ENCODE peak calls at places on chromosomes 6 and 20, in seven cellular contexts. One of them, this sample, is unnamed. For H3K4me1, the result is how much of the 10 kb centered on the place peaks cover.

GRCh38 chr6:134309227-134309626 is 8.7 kb downstream of the SGK1 start:
- DNase-seq in psoas muscle: no peak
- DNase-seq in NT2/D1: no peak
- DNase-seq in A549: no peak
- DNase-seq in uterus: no peak
- DNase-seq in heart right ventricle: no peak
- DNase-seq in transverse colon: no peak
- DNase-seq in this sample: no peak

GRCh38 chr6:13927203-13927602 is 2.5 kb downstream of the RNF182 start:
- DNase-seq in heart right ventricle: no peak
- DNase-seq in uterus: no peak
- DNase-seq in A549: peak
- DNase-seq in psoas muscle: no peak
- DNase-seq in transverse colon: no peak
- DNase-seq in NT2/D1: no peak
- DNase-seq in this sample: no peak

GRCh38 chr6:16725145-16725864 is 36.0 kb downstream of the ATXN1 start:
- DNase-seq in psoas muscle: no peak
- DNase-seq in heart right ventricle: no peak
- DNase-seq in transverse colon: no peak
- DNase-seq in uterus: no peak
- DNase-seq in A549: no peak
- DNase-seq in NT2/D1: no peak
- DNase-seq in this sample: no peak

GRCh38 chr6:17173071-17173470 is 71.2 kb downstream of the STMND1 start:
- DNase-seq in uterus: no peak
- DNase-seq in heart right ventricle: no peak
- DNase-seq in NT2/D1: no peak
- DNase-seq in psoas muscle: no peak
- DNase-seq in A549: no peak
- DNase-seq in transverse colon: no peak
- DNase-seq in this sample: no peak

GRCh38 chr6:53233309-53233708 is 84.7 kb upstream of the GCM1 start:
- DNase-seq in uterus: no peak
- DNase-seq in A549: no peak
- DNase-seq in transverse colon: no peak
- DNase-seq in psoas muscle: no peak
- DNase-seq in heart right ventricle: no peak
- DNase-seq in NT2/D1: no peak
- DNase-seq in this sample: no peak

GRCh38 chr6:164099535-164099982 is 685.0 kb downstream of the QKI start:
- DNase-seq in uterus: no peak
- DNase-seq in psoas muscle: peak
- DNase-seq in A549: no peak
- DNase-seq in transverse colon: no peak
- DNase-seq in NT2/D1: no peak
- DNase-seq in heart right ventricle: no peak
- DNase-seq in this sample: no peak

GRCh38 chr6:1904494-1904854 is 294.8 kb downstream of the FOXC1 start:
- DNase-seq in A549: no peak
- DNase-seq in transverse colon: no peak
- DNase-seq in psoas muscle: no peak
- DNase-seq in heart right ventricle: no peak
- DNase-seq in uterus: no peak
- DNase-seq in NT2/D1: no peak
- DNase-seq in this sample: no peak

GRCh38 chr20:44187763-44188709 is 1.0 kb upstream of the JPH2 start:
- DNase-seq in psoas muscle: peak
- DNase-seq in uterus: peak
- DNase-seq in heart right ventricle: no peak
- DNase-seq in NT2/D1: no peak
- DNase-seq in transverse colon: no peak
- DNase-seq in A549: no peak
- DNase-seq in this sample: no peak

GRCh38 chr6:148737806-148738205 is 9.0 kb upstream of the UST start:
- DNase-seq in uterus: no peak
- DNase-seq in transverse colon: no peak
- DNase-seq in NT2/D1: no peak
- DNase-seq in heart right ventricle: no peak
- DNase-seq in psoas muscle: no peak
- DNase-seq in A549: no peak
- DNase-seq in this sample: no peak

GRCh38 chr20:58271596-58272460 is 37.7 kb upstream of the RAB22A start:
- DNase-seq in transverse colon: no peak
- DNase-seq in heart right ventricle: no peak
- DNase-seq in uterus: no peak
- DNase-seq in psoas muscle: no peak
- DNase-seq in NT2/D1: no peak
- DNase-seq in A549: no peak
- DNase-seq in this sample: no peak

GRCh38 chr6:148969679-148970078 is 222.8 kb downstream of the UST start:
- DNase-seq in uterus: no peak
- DNase-seq in A549: no peak
- DNase-seq in heart right ventricle: peak
- DNase-seq in transverse colon: peak
- DNase-seq in psoas muscle: peak
- DNase-seq in NT2/D1: no peak
- DNase-seq in this sample: no peak

GRCh38 chr20:38805502-38805957 is at the start of gene PPP1R16B:
- DNase-seq in A549: peak
- DNase-seq in heart right ventricle: peak
- DNase-seq in NT2/D1: peak
- DNase-seq in psoas muscle: peak
- DNase-seq in uterus: no peak
- DNase-seq in transverse colon: peak
- DNase-seq in this sample: peak

GRCh38 chr6:6660339-6661045 is 72.0 kb downstream of the LY86 start:
- DNase-seq in NT2/D1: no peak
- DNase-seq in A549: no peak
- DNase-seq in transverse colon: no peak
- DNase-seq in psoas muscle: no peak
- DNase-seq in uterus: no peak
- DNase-seq in heart right ventricle: no peak
- DNase-seq in this sample: no peak
- H3K4me1 ChIP-seq in NT2/D1: under half
- H3K4me1 ChIP-seq in A549: under half
- H3K4me1 ChIP-seq in transverse colon: under half
- H3K4me1 ChIP-seq in psoas muscle: under half
- H3K4me1 ChIP-seq in uterus: under half
- H3K4me1 ChIP-seq in heart right ventricle: half or more
- H3K4me1 ChIP-seq in this sample: under half

GRCh38 chr6:44248579-44248978 is 1.7 kb downstream of the HSP90AB1 start:
- DNase-seq in NT2/D1: no peak
- DNase-seq in transverse colon: no peak
- DNase-seq in heart right ventricle: no peak
- DNase-seq in psoas muscle: no peak
- DNase-seq in A549: no peak
- DNase-seq in uterus: no peak
- DNase-seq in this sample: no peak
- H3K4me3 ChIP-seq in NT2/D1: peak
- H3K4me3 ChIP-seq in transverse colon: peak
- H3K4me3 ChIP-seq in heart right ventricle: peak
- H3K4me3 ChIP-seq in psoas muscle: peak
- H3K4me3 ChIP-seq in A549: peak
- H3K4me3 ChIP-seq in uterus: peak
- H3K4me3 ChIP-seq in this sample: peak

GRCh38 chr6:25381077-25381476 is 101.9 kb downstream of the CARMIL1 start:
- DNase-seq in heart right ventricle: no peak
- DNase-seq in A549: no peak
- DNase-seq in psoas muscle: no peak
- DNase-seq in transverse colon: no peak
- DNase-seq in NT2/D1: no peak
- DNase-seq in uterus: no peak
- DNase-seq in this sample: no peak

GRCh38 chr6:25387921-25388320 is 108.7 kb downstream of the CARMIL1 start:
- DNase-seq in A549: no peak
- DNase-seq in psoas muscle: no peak
- DNase-seq in transverse colon: no peak
- DNase-seq in heart right ventricle: no peak
- DNase-seq in NT2/D1: no peak
- DNase-seq in uterus: no peak
- DNase-seq in this sample: peak

GRCh38 chr6:25384967-25385366 is 105.8 kb downstream of the CARMIL1 start:
- DNase-seq in A549: no peak
- DNase-seq in uterus: no peak
- DNase-seq in transverse colon: no peak
- DNase-seq in psoas muscle: no peak
- DNase-seq in NT2/D1: no peak
- DNase-seq in heart right ventricle: no peak
- DNase-seq in this sample: no peak

GRCh38 chr6:25387483-25387882 is 108.3 kb downstream of the CARMIL1 start:
- DNase-seq in heart right ventricle: no peak
- DNase-seq in NT2/D1: no peak
- DNase-seq in uterus: no peak
- DNase-seq in A549: no peak
- DNase-seq in transverse colon: no peak
- DNase-seq in psoas muscle: no peak
- DNase-seq in this sample: peak

DNA sequence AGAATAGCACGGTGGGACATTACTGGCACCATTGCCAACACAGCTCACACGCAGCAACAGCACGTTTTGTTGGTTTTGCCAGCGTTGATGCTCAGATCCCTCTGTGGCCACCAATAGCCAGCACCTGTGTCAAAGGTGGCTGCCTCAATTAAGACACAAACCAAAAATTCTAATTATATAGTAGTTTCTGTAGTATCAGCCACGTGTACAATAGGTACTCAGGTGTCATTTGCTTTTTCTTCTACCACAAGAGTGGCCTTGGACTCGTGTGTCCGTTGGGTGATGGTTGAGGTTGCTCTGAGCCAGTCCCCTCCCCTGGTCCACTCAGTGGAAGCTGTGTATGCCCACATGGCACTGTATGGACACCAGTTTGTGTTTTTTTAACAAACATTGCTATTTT is 105.1 kb downstream of the CARMIL1 start:
- DNase-seq in NT2/D1: no peak
- DNase-seq in transverse colon: no peak
- DNase-seq in heart right ventricle: no peak
- DNase-seq in A549: no peak
- DNase-seq in uterus: no peak
- DNase-seq in psoas muscle: no peak
- DNase-seq in this sample: peak
- H3K4me1 ChIP-seq in NT2/D1: under half
- H3K4me1 ChIP-seq in transverse colon: under half
- H3K4me1 ChIP-seq in heart right ventricle: under half
- H3K4me1 ChIP-seq in A549: under half
- H3K4me1 ChIP-seq in uterus: under half
- H3K4me1 ChIP-seq in psoas muscle: under half
- H3K4me1 ChIP-seq in this sample: half or more

GRCh38 chr20:13990465-13990864 is at the start of gene SEL1L2:
- DNase-seq in A549: no peak
- DNase-seq in psoas muscle: no peak
- DNase-seq in NT2/D1: peak
- DNase-seq in heart right ventricle: no peak
- DNase-seq in uterus: no peak
- DNase-seq in transverse colon: no peak
- DNase-seq in this sample: no peak

GRCh38 chr20:13996265-13996664 is 949 bp downstream of the MACROD2 start:
- DNase-seq in heart right ventricle: no peak
- DNase-seq in psoas muscle: no peak
- DNase-seq in uterus: no peak
- DNase-seq in NT2/D1: no peak
- DNase-seq in A549: peak
- DNase-seq in transverse colon: no peak
- DNase-seq in this sample: no peak

GRCh38 chr20:13991311-13991710 is 897 bp upstream of the SEL1L2 start:
- DNase-seq in NT2/D1: no peak
- DNase-seq in psoas muscle: no peak
- DNase-seq in uterus: no peak
- DNase-seq in heart right ventricle: no peak
- DNase-seq in A549: no peak
- DNase-seq in transverse colon: no peak
- DNase-seq in this sample: no peak

GRCh38 chr20:13995841-13996240 is 525 bp downstream of the MACROD2 start:
- DNase-seq in NT2/D1: no peak
- DNase-seq in heart right ventricle: peak
- DNase-seq in transverse colon: peak
- DNase-seq in psoas muscle: peak
- DNase-seq in uterus: peak
- DNase-seq in A549: peak
- DNase-seq in this sample: no peak

GRCh38 chr20:13995086-13995665 is at the start of gene MACROD2:
- DNase-seq in NT2/D1: peak
- DNase-seq in uterus: peak
- DNase-seq in transverse colon: peak
- DNase-seq in A549: peak
- DNase-seq in psoas muscle: peak
- DNase-seq in heart right ventricle: peak
- DNase-seq in this sample: no peak
- H3K4me3 ChIP-seq in NT2/D1: peak
- H3K4me3 ChIP-seq in uterus: peak
- H3K4me3 ChIP-seq in transverse colon: peak
- H3K4me3 ChIP-seq in A549: peak
- H3K4me3 ChIP-seq in psoas muscle: peak
- H3K4me3 ChIP-seq in heart right ventricle: peak
- H3K4me3 ChIP-seq in this sample: no peak

DNA sequence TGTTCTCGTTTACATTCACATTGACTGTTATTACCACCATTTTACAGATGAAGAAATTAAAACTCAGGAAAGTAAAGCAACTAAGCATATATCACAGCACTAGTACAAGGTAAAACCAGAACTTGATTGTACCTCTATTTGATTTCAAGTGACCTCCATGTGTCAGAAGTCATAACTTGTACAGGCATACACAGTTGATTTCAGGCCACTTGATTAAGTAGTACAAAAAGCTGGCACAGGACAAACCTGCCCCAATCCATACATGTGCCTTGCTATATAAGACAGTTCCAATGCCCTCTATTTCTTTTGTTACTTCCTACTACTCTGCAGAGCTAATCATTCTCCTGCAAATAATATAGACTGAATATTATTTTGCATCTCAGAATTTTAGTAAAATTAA is 58.8 kb upstream of the VGLL2 start:
- DNase-seq in A549: no peak
- DNase-seq in psoas muscle: no peak
- DNase-seq in transverse colon: no peak
- DNase-seq in heart right ventricle: no peak
- DNase-seq in uterus: no peak
- DNase-seq in NT2/D1: no peak
- DNase-seq in this sample: no peak
- H3K4me1 ChIP-seq in A549: under half
- H3K4me1 ChIP-seq in psoas muscle: under half
- H3K4me1 ChIP-seq in transverse colon: under half
- H3K4me1 ChIP-seq in heart right ventricle: under half
- H3K4me1 ChIP-seq in uterus: under half
- H3K4me1 ChIP-seq in NT2/D1: under half
- H3K4me1 ChIP-seq in this sample: under half

GRCh38 chr6:30100585-30101422 is 12.1 kb downstream of the TRIM31 start:
- DNase-seq in transverse colon: peak
- DNase-seq in uterus: no peak
- DNase-seq in NT2/D1: no peak
- DNase-seq in A549: no peak
- DNase-seq in psoas muscle: peak
- DNase-seq in heart right ventricle: peak
- DNase-seq in this sample: no peak
- H3K4me3 ChIP-seq in transverse colon: peak
- H3K4me3 ChIP-seq in uterus: peak
- H3K4me3 ChIP-seq in NT2/D1: peak
- H3K4me3 ChIP-seq in A549: no peak
- H3K4me3 ChIP-seq in psoas muscle: peak
- H3K4me3 ChIP-seq in heart right ventricle: peak
- H3K4me3 ChIP-seq in this sample: peak

This sample was measured in MM.1S.